ENCODE peak calls at places on chromosomes 5 and 9, in ten cellular contexts. N is SK-N-SH, D is HCT116, E is uterus, R is ovary, F is A549, Z is kidney epithelial cell, W is right lobe of liver, A is HFF-Myc, Q is psoas muscle. Y is an unnamed sample.

GRCh38 chr9:129422032-129422842 is 198.7 kb downstream of the C9orf50 start:
- DNase-seq in N (no peak), D (no peak), E (no peak), R (no peak), F (no peak), Z (no peak), W (no peak), A (no peak), Q (no peak), Y (no peak)

GRCh38 chr9:121279841-121280388 is 12.0 kb downstream of the GSN start:
- DNase-seq in N (no peak), D (no peak), E (no peak), R (no peak), F (no peak), Z (no peak), W (peak), A (no peak), Q (peak), Y (no peak)

GRCh38 chr5:53726121-53726520 is 165.7 kb downstream of the NDUFS4 start:
- DNase-seq in N (no peak), D (no peak), E (no peak), R (no peak), F (no peak), Z (no peak), W (no peak), A (no peak), Q (no peak), Y (no peak)

GRCh38 chr9:89419978-89420394 is 77.9 kb downstream of the SEMA4D start:
- DNase-seq in N (no peak), D (no peak), E (no peak), R (no peak), F (no peak), Z (no peak), W (no peak), A (no peak), Q (peak), Y (no peak)

GRCh38 chr9:87004016-87004415 is 56.7 kb upstream of the GAS1 start:
- DNase-seq in N (no peak), D (no peak), E (no peak), R (no peak), F (no peak), Z (no peak), W (no peak), A (no peak), Q (no peak), Y (no peak)

GRCh38 chr5:62791059-62791458 is 212.4 kb downstream of the LRRC70 start:
- DNase-seq in N (no peak), D (peak), E (no peak), R (no peak), F (peak), Z (peak), W (no peak), A (no peak), Q (no peak), Y (no peak)

GRCh38 chr5:131749723-131750470 is 46.9 kb downstream of the FNIP1 start:
- DNase-seq in N (no peak), D (no peak), E (no peak), R (no peak), F (no peak), Z (no peak), W (no peak), A (no peak), Q (no peak), Y (no peak)

GRCh38 chr5:172765766-172766286 is 5.2 kb downstream of the DUSP1 start:
- DNase-seq in N (no peak), D (no peak), E (no peak), R (peak), F (peak), Z (no peak), W (peak), A (no peak), Q (peak), Y (no peak)

GRCh38 chr9:78296208-78296892 is 575 bp upstream of the PSAT1 start:
- DNase-seq in N (peak), D (no peak), E (no peak), R (peak), F (peak), Z (no peak), W (peak), A (no peak), Q (peak), Y (peak)

GRCh38 chr9:71680189-71680983 is 87.9 kb downstream of the CEMIP2 start:
- DNase-seq in N (no peak), D (no peak), E (no peak), R (no peak), F (peak), Z (no peak), W (no peak), A (no peak), Q (no peak), Y (no peak)

GRCh38 chr9:9170735-9171134 is 1371.2 kb upstream of the DMAC1 start:
- DNase-seq in N (peak), D (no peak), E (no peak), R (no peak), F (no peak), Z (no peak), W (no peak), A (no peak), Q (no peak), Y (no peak)

GRCh38 chr9:129436751-129437625 is 183.9 kb downstream of the C9orf50 start:
- DNase-seq in N (peak), D (no peak), E (peak), R (peak), F (no peak), Z (no peak), W (no peak), A (no peak), Q (peak), Y (peak)

GRCh38 chr9:104085538-104085937 is 8.6 kb upstream of the SMC2 start:
- DNase-seq in N (no peak), D (no peak), E (no peak), R (no peak), F (no peak), Z (no peak), W (no peak), A (no peak), Q (no peak), Y (no peak)

GRCh38 chr5:80958611-80959010 is 1.6 kb upstream of the RASGRF2 start:
- DNase-seq in N (no peak), D (no peak), E (no peak), R (no peak), F (no peak), Z (no peak), W (no peak), A (no peak), Q (no peak), Y (no peak)

GRCh38 chr5:40578501-40579451 is 100.9 kb upstream of the PTGER4 start:
- DNase-seq in N (no peak), D (no peak), E (no peak), R (no peak), F (no peak), Z (no peak), W (no peak), A (no peak), Q (no peak), Y (no peak)

GRCh38 chr5:149860801-149861322 is 83.7 kb downstream of the PDE6A start:
- DNase-seq in N (no peak), D (no peak), E (no peak), R (no peak), F (peak), Z (peak), W (no peak), A (no peak), Q (no peak), Y (no peak)

GRCh38 chr9:93646640-93647178 is 70.3 kb downstream of the PHF2 start:
- DNase-seq in N (no peak), D (no peak), E (no peak), R (no peak), F (no peak), Z (no peak), W (no peak), A (no peak), Q (peak), Y (no peak)

GRCh38 chr9:78958887-78959286 is 612.9 kb upstream of the TLE4 start:
- DNase-seq in N (no peak), D (peak), E (no peak), R (no peak), F (peak), Z (no peak), W (no peak), A (no peak), Q (no peak), Y (no peak)

GRCh38 chr9:126743046-126743445 is 61.8 kb upstream of the ZBTB43 start:
- DNase-seq in N (no peak), D (no peak), E (no peak), R (no peak), F (no peak), Z (no peak), W (peak), A (no peak), Q (no peak), Y (no peak)

GRCh38 chr5:28234356-28234968 is 1196.1 kb upstream of the CDH9 start:
- DNase-seq in N (no peak), D (no peak), E (no peak), R (no peak), F (no peak), Z (peak), W (no peak), A (no peak), Q (no peak), Y (no peak)

GRCh38 chr5:31096238-31096865 is 97.1 kb upstream of the CDH6 start:
- DNase-seq in N (no peak), D (no peak), E (no peak), R (no peak), F (no peak), Z (no peak), W (no peak), A (peak), Q (no peak), Y (no peak)

GRCh38 chr9:91945277-91946074 is 4.6 kb downstream of the ROR2 start:
- DNase-seq in N (peak), D (no peak), E (peak), R (peak), F (no peak), Z (no peak), W (no peak), A (no peak), Q (no peak), Y (no peak)

GRCh38 chr9:21883642-21884041 is 81.2 kb downstream of the MTAP start:
- DNase-seq in N (no peak), D (peak), E (no peak), R (no peak), F (no peak), Z (no peak), W (no peak), A (no peak), Q (no peak), Y (no peak)

GRCh38 chr9:134010310-134010709 is 15.0 kb upstream of the BRD3OS start:
- DNase-seq in N (no peak), D (no peak), E (no peak), R (no peak), F (no peak), Z (no peak), W (peak), A (no peak), Q (no peak), Y (no peak)

GRCh38 chr5:36374275-36374862 is 72.7 kb upstream of the RANBP3L start:
- DNase-seq in N (no peak), D (no peak), E (no peak), R (no peak), F (no peak), Z (no peak), W (no peak), A (no peak), Q (peak), Y (no peak)

GRCh38 chr5:136188859-136189258 is 4.1 kb downstream of the SMIM32 start:
- DNase-seq in N (no peak), D (no peak), E (no peak), R (no peak), F (no peak), Z (no peak), W (no peak), A (no peak), Q (no peak), Y (no peak)

GRCh38 chr9:100430286-100430940 is 3.5 kb downstream of the MSANTD3 start:
- DNase-seq in N (no peak), D (no peak), E (no peak), R (no peak), F (no peak), Z (no peak), W (no peak), A (no peak), Q (no peak), Y (no peak)

GRCh38 chr9:88775037-88775471 is 216.2 kb upstream of the S1PR3 start:
- DNase-seq in N (no peak), D (no peak), E (peak), R (no peak), F (peak), Z (no peak), W (no peak), A (no peak), Q (no peak), Y (no peak)

GRCh38 chr9:23322392-23322791 is 503.6 kb downstream of the ELAVL2 start:
- DNase-seq in N (peak), D (no peak), E (no peak), R (no peak), F (no peak), Z (no peak), W (no peak), A (no peak), Q (no peak), Y (no peak)

GRCh38 chr9:35470894-35471293 is 19.0 kb upstream of the RUSC2 start:
- DNase-seq in N (no peak), D (no peak), E (peak), R (no peak), F (peak), Z (no peak), W (peak), A (no peak), Q (no peak), Y (no peak)

GRCh38 chr9:74025402-74025894 is 471.7 kb upstream of the RORB start:
- DNase-seq in N (no peak), D (no peak), E (no peak), R (no peak), F (peak), Z (no peak), W (no peak), A (no peak), Q (no peak), Y (no peak)

GRCh38 chr5:125412051-125412560 is 665.7 kb upstream of the ZNF608 start:
- DNase-seq in N (no peak), D (no peak), E (no peak), R (peak), F (no peak), Z (no peak), W (no peak), A (peak), Q (no peak), Y (peak)

DNA sequence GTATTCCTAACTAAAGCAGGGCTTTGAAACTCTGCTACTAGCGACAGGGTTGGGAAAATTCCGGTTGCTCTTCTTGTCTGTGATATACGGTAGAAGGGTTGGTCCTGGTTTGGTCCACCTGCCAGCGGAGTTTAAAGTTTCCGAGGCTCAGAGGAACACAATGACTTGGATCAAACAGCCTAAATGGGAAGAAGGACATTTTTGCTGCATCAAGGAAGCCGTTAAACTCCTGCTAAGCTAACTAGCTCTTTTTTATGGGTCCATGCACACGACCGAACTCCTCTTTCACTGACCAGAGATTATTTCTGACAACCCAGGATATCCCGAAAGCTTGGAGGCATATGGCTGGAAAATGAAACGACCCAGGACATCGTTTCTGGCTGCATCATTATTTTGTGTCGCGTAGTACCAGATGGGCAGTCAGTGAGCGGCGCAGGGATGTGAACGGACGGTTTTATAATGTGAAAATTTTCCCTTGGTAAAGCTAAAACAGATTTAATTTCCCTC is at the start of gene LURAP1L:
- DNase-seq in N (peak), D (peak), E (peak), R (peak), F (peak), Z (no peak), W (peak), A (peak), Q (no peak), Y (peak)
- TF ChIP-seq CTCF in N (no peak), D (no peak), E (no peak), R (no peak), F (no peak), Z (no peak), W (no peak), A (no peak), Q (no peak), Y (no peak)

GRCh38 chr5:95861858-95862561 is 39.5 kb upstream of the GLRX start:
- DNase-seq in N (no peak), D (no peak), E (no peak), R (no peak), F (peak), Z (no peak), W (peak), A (no peak), Q (no peak), Y (no peak)
- TF ChIP-seq CTCF in N (peak), D (peak), E (no peak), R (no peak), F (no peak), Z (no peak), W (no peak), A (no peak), Q (no peak), Y (no peak)

DNA sequence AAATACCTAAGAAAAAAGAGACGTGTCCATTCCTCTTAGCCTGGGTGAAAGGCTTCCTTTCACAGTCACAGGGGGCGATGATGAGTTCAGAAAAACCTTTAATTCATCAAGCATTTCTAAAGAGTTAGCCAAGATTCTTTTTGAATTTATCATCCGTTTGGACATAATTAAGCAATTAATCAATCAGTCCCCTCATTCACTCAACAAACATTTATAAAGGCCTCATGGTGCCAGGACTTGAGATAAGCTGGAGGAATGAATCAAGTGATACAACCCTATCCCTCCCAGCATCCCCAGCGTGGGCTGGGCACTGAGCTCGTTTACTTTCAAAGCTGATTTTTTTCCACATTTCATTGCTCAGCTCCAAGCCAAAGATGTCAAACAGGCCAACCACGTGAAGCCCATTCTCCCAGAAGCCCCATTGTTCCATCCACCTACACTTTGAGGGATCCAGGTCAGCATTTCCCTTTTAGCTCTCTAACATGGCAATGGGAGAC is 140.5 kb downstream of the SLIT3 start:
- DNase-seq in N (no peak), D (no peak), E (peak), R (no peak), F (peak), Z (no peak), W (no peak), A (no peak), Q (no peak), Y (no peak)
- TF ChIP-seq CTCF in N (peak), D (peak), E (no peak), R (no peak), F (peak), Z (peak), W (no peak), A (peak), Q (no peak), Y (no peak)

GRCh38 chr5:100517301-100517974 is 17.7 kb upstream of the FAM174A start:
- DNase-seq in N (no peak), D (no peak), E (no peak), R (no peak), F (no peak), Z (no peak), W (no peak), A (no peak), Q (no peak), Y (no peak)
- TF ChIP-seq CTCF in N (no peak), D (no peak), E (no peak), R (no peak), F (no peak), Z (no peak), W (no peak), A (no peak), Q (no peak), Y (no peak)

GRCh38 chr5:58407042-58407709 is 52.7 kb downstream of the PLK2 start:
- DNase-seq in N (no peak), D (no peak), E (no peak), R (no peak), F (peak), Z (peak), W (no peak), A (no peak), Q (no peak), Y (no peak)

GRCh38 chr5:58412932-58413331 is 47.0 kb downstream of the PLK2 start:
- DNase-seq in N (peak), D (no peak), E (no peak), R (no peak), F (no peak), Z (peak), W (no peak), A (no peak), Q (no peak), Y (no peak)

GRCh38 chr5:58410441-58410840 is 49.4 kb downstream of the PLK2 start:
- DNase-seq in N (no peak), D (no peak), E (no peak), R (no peak), F (peak), Z (peak), W (no peak), A (peak), Q (no peak), Y (no peak)

GRCh38 chr5:58412081-58412480 is 47.8 kb downstream of the PLK2 start:
- DNase-seq in N (no peak), D (no peak), E (no peak), R (no peak), F (no peak), Z (no peak), W (no peak), A (no peak), Q (no peak), Y (no peak)

GRCh38 chr5:58411372-58411771 is 48.5 kb downstream of the PLK2 start:
- DNase-seq in N (no peak), D (no peak), E (no peak), R (no peak), F (peak), Z (peak), W (no peak), A (no peak), Q (no peak), Y (no peak)
- TF ChIP-seq CTCF in N (no peak), D (no peak), E (no peak), R (no peak), F (no peak), Z (no peak), W (no peak), A (no peak), Q (no peak), Y (no peak)

GRCh38 chr5:117098094-117098493 is 523.5 kb upstream of the SEMA6A start:
- DNase-seq in N (no peak), D (no peak), E (no peak), R (no peak), F (no peak), Z (no peak), W (no peak), A (no peak), Q (no peak), Y (no peak)

GRCh38 chr5:117093653-117094052 is 519.0 kb upstream of the SEMA6A start:
- DNase-seq in N (no peak), D (no peak), E (no peak), R (no peak), F (no peak), Z (no peak), W (no peak), A (no peak), Q (no peak), Y (no peak)

GRCh38 chr5:117095803-117096332 is 521.2 kb upstream of the SEMA6A start:
- DNase-seq in N (no peak), D (no peak), E (no peak), R (no peak), F (no peak), Z (no peak), W (no peak), A (no peak), Q (no peak), Y (no peak)

GRCh38 chr5:117094114-117094815 is 519.6 kb upstream of the SEMA6A start:
- DNase-seq in N (no peak), D (no peak), E (no peak), R (no peak), F (no peak), Z (no peak), W (no peak), A (no peak), Q (no peak), Y (no peak)

GRCh38 chr5:117095322-117095721 is 520.7 kb upstream of the SEMA6A start:
- DNase-seq in N (no peak), D (no peak), E (no peak), R (no peak), F (no peak), Z (no peak), W (no peak), A (no peak), Q (no peak), Y (no peak)
- TF ChIP-seq CTCF in N (no peak), D (no peak), E (no peak), R (no peak), F (no peak), Z (no peak), W (no peak), A (no peak), Q (no peak), Y (no peak)

GRCh38 chr9:98805506-98806272 is 1.8 kb upstream of the GALNT12 start:
- DNase-seq in N (no peak), D (no peak), E (no peak), R (no peak), F (no peak), Z (no peak), W (no peak), A (no peak), Q (no peak), Y (no peak)

GRCh38 chr9:98807811-98808195 is 333 bp downstream of the GALNT12 start:
- DNase-seq in N (no peak), D (no peak), E (no peak), R (no peak), F (no peak), Z (no peak), W (no peak), A (no peak), Q (no peak), Y (no peak)

GRCh38 chr9:98808411-98808815 is 943 bp downstream of the GALNT12 start:
- DNase-seq in N (no peak), D (no peak), E (no peak), R (no peak), F (no peak), Z (no peak), W (no peak), A (no peak), Q (no peak), Y (no peak)

GRCh38 chr9:98807070-98807810 is at the start of gene GALNT12:
- DNase-seq in N (peak), D (no peak), E (no peak), R (peak), F (peak), Z (no peak), W (no peak), A (no peak), Q (no peak), Y (peak)

GRCh38 chr9:98806394-98807069 is 938 bp upstream of the GALNT12 start:
- DNase-seq in N (no peak), D (no peak), E (no peak), R (no peak), F (no peak), Z (no peak), W (no peak), A (no peak), Q (no peak), Y (no peak)
- TF ChIP-seq CTCF in N (peak), D (peak), E (no peak), R (no peak), F (peak), Z (no peak), W (no peak), A (peak), Q (peak), Y (no peak)

Y was measured in nephron progenitor cell.